ENCODE peak calls at places on chromosomes 3 and 15, in six cellular contexts. H is heart left ventricle, P is choroid plexus epithelial cell, W is RWPE1, V is AG10803, M is GM06990. S is an unnamed sample.

GRCh38 chr3:146416366-146416765 is 53.0 kb downstream of the PLSCR2 start:
- DNase-seq in H (no peak), P (no peak), W (no peak), V (no peak), M (no peak), S (no peak)

GRCh38 chr3:188345223-188345622 is 191.3 kb downstream of the LPP start:
- DNase-seq in H (no peak), P (peak; percentile 76), W (no peak), V (peak; percentile 29), M (no peak), S (no peak)

GRCh38 chr3:1576047-1576446 is 483.2 kb downstream of the CNTN6 start:
- DNase-seq in H (no peak), P (no peak), W (no peak), V (no peak), M (no peak), S (no peak)

GRCh38 chr15:33735637-33736247 is 232.6 kb upstream of the CHRM5 start:
- DNase-seq in H (no peak), P (peak; percentile 74), W (peak; percentile 37), V (peak; percentile 7), M (no peak), S (peak; percentile 30)

GRCh38 chr15:39400821-39401550 is 179.9 kb upstream of the THBS1 start:
- DNase-seq in H (no peak), P (peak; percentile 47), W (no peak), V (peak; percentile 60), M (no peak), S (no peak)

GRCh38 chr3:187808466-187809291 is 63.4 kb upstream of the BCL6 start:
- DNase-seq in H (no peak), P (peak; percentile 24), W (peak; percentile 68), V (no peak), M (no peak), S (no peak)

GRCh38 chr15:69318033-69318432 is 19.3 kb downstream of the PAQR5 start:
- DNase-seq in H (no peak), P (no peak), W (no peak), V (no peak), M (no peak), S (no peak)

GRCh38 chr15:82058026-82058425 is 12.2 kb upstream of the MEX3B start:
- DNase-seq in H (no peak), P (no peak), W (no peak), V (no peak), M (no peak), S (no peak)

GRCh38 chr15:86929461-86929860 is 849.8 kb downstream of the AGBL1 start:
- DNase-seq in H (no peak), P (no peak), W (no peak), V (no peak), M (no peak), S (no peak)

GRCh38 chr3:122982202-122983185 is 45.1 kb downstream of the SEMA5B start:
- DNase-seq in H (no peak), P (no peak), W (no peak), V (no peak), M (no peak), S (no peak)

GRCh38 chr15:38129531-38130199 is 123.0 kb upstream of the SPRED1 start:
- DNase-seq in H (no peak), P (peak; percentile 98), W (peak; percentile 81), V (peak; percentile 100), M (peak; percentile 67), S (peak; percentile 29)

GRCh38 chr3:10599017-10599416 is 93.6 kb upstream of the ATP2B2 start:
- DNase-seq in H (no peak), P (no peak), W (no peak), V (no peak), M (no peak), S (no peak)

GRCh38 chr15:30991301-30992072 is at the start of gene MTMR10:
- DNase-seq in H (peak; percentile 88), P (peak; percentile 79), W (peak; percentile 90), V (peak; percentile 82), M (peak; percentile 90), S (peak; percentile 93)

GRCh38 chr15:55778932-55779331 is 36.0 kb upstream of the PRTG start:
- DNase-seq in H (no peak), P (no peak), W (no peak), V (no peak), M (no peak), S (no peak)

GRCh38 chr15:72835289-72835890 is 51.8 kb upstream of the ADPGK start:
- DNase-seq in H (no peak), P (peak; percentile 49), W (no peak), V (no peak), M (no peak), S (no peak)

GRCh38 chr3:87167634-87168456 is 59.3 kb upstream of the CHMP2B start:
- DNase-seq in H (no peak), P (peak; percentile 80), W (peak; percentile 2), V (peak; percentile 54), M (no peak), S (peak; percentile 14)

GRCh38 chr3:181329024-181329423 is 339.5 kb upstream of the DNAJC19 start:
- DNase-seq in H (no peak), P (no peak), W (no peak), V (no peak), M (no peak), S (no peak)

GRCh38 chr3:7875858-7876442 is 625.7 kb upstream of the LMCD1 start:
- DNase-seq in H (no peak), P (peak; percentile 41), W (no peak), V (no peak), M (no peak), S (no peak)

GRCh38 chr15:99630607-99631131 is 64.9 kb downstream of the MEF2A start:
- DNase-seq in H (no peak), P (no peak), W (no peak), V (no peak), M (no peak), S (no peak)

GRCh38 chr3:130291148-130291547 is 54.3 kb upstream of the COL6A5 start:
- DNase-seq in H (no peak), P (no peak), W (no peak), V (no peak), M (no peak), S (no peak)

GRCh38 chr3:107430214-107431047 is 53.2 kb downstream of the CCDC54 start:
- DNase-seq in H (no peak), P (peak; percentile 68), W (no peak), V (peak; percentile 55), M (peak; percentile 10), S (peak; percentile 14)

DNA sequence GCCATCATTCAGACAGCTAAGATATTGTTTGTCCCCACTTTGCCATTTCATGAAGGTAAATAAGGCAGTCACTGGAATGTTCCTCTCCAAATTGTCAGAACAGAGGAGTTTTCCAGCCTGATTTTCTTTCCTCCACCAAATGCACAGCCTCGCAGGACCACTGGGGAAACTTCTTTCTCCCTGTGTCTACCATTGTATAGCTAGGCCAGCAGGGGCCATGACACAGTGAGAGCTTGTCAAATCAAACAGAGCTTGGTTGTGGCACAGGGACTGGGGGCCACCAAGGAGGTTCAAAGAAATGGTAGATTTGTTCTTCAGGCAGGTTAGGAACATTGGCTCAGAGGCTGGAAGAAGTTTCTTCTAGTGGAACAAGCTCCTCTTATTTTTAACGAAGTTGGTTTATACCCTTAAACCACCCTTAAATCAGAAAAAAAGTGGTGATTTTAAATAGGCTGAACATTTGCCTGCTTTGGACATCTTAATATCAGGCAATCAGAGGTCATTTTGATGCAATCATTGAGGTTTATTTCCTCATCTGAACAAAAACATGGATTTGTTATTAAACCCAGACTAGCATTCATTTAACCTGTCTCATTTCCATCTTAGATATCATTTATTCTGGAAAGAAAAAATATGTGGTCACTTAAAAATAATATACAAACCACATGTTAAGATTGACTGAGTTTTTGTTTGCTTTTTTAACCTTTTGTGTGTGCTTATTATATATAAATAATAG is 105.5 kb downstream of the GTPBP8 start:
- DNase-seq in H (no peak), P (peak; percentile 64), W (no peak), V (peak; percentile 61), M (no peak), S (no peak)
- TF ChIP-seq CTCF in H (no peak), P (no peak), W (no peak), V (no peak), M (no peak), S (no peak)

GRCh38 chr15:88619796-88620195 is 1.3 kb upstream of the AEN start:
- DNase-seq in H (no peak), P (no peak), W (no peak), V (no peak), M (no peak), S (no peak)
- TF ChIP-seq CTCF in H (no peak), P (no peak), W (no peak), V (no peak), M (no peak), S (no peak)

GRCh38 chr3:151124476-151124875 is 39.0 kb downstream of the MED12L start:
- DNase-seq in H (no peak), P (peak; percentile 33), W (peak; percentile 30), V (no peak), M (no peak), S (no peak)

GRCh38 chr3:151135548-151136337 is 50.3 kb downstream of the MED12L start:
- DNase-seq in H (no peak), P (no peak), W (no peak), V (no peak), M (no peak), S (no peak)

GRCh38 chr3:151130437-151130836 is 45.0 kb downstream of the MED12L start:
- DNase-seq in H (no peak), P (no peak), W (no peak), V (no peak), M (no peak), S (no peak)
- TF ChIP-seq CTCF in H (no peak), P (no peak), W (no peak), V (no peak), M (no peak), S (no peak)

GRCh38 chr3:56929809-56930615 is 128.3 kb upstream of the ARHGEF3 start:
- DNase-seq in H (no peak), P (no peak), W (no peak), V (no peak), M (no peak), S (no peak)

GRCh38 chr3:56923546-56924224 is 121.9 kb upstream of the ARHGEF3 start:
- DNase-seq in H (no peak), P (peak; percentile 55), W (peak; percentile 38), V (peak; percentile 24), M (no peak), S (no peak)

GRCh38 chr3:56930706-56931105 is 129.0 kb upstream of the ARHGEF3 start:
- DNase-seq in H (no peak), P (no peak), W (peak; percentile 39), V (no peak), M (no peak), S (no peak)

GRCh38 chr3:56928379-56929068 is 126.8 kb upstream of the ARHGEF3 start:
- DNase-seq in H (no peak), P (peak; percentile 42), W (no peak), V (peak; percentile 14), M (no peak), S (no peak)

DNA sequence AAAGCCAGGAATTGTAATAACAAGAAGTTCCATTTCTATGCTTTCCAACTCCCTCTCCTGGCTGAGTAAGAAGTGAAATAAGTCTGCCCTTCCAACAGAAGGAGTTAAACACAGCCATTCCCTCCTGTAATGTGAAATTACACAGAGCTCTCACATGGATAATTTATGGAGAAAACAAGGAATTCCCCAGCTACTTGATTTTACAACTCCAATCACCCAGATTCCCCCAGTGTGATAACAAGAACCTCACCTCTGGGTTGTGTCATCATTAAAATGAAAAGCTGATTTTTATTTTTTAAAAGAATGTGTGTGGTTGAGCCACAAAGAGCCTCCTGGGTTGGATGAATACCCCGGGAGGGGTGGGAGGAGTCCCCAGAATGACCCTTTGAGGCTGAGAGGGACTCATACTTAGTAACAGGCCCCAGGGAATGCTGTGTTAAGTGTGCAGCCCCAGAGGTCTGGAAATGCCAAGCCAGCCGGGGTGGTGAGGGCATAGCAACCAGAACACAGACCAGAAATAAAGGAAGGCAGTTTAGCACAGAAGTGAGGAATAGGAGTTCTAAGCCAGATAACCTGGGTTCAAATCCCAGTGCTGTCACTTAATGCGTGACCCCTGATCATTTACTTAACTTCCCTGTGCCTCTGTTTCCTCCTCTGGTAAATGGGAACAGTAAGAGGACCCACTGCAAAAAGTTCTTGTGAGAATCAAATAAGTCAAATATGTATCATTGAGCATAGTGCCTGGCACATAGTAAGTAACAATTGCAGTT is 124.9 kb upstream of the ARHGEF3 start:
- DNase-seq in H (no peak), P (peak; percentile 45), W (peak; percentile 34), V (peak; percentile 66), M (no peak), S (no peak)
- TF ChIP-seq CTCF in H (no peak), P (peak; percentile 41), W (no peak), V (peak; percentile 20), M (no peak), S (no peak)